ENCODE peak calls at places on chromosomes 12 and 14, in seven cellular contexts. K is GM12878, W is HCT116, H is K562, G is H1, N is HepG2, M is SK-N-SH. L is an unnamed sample. For H3K27me3, the result is how much of the 10 kb centered on the place peaks cover.

GRCh38 chr14:71588028-71588427 is 344.2 kb upstream of the RGS6 start:
- DNase-seq in K (no peak), W (no peak), H (no peak), G (no peak), N (no peak), M (no peak), L (no peak)

GRCh38 chr12:67774983-67775587 is 126.5 kb downstream of the DYRK2 start:
- DNase-seq in K (no peak), W (no peak), H (no peak), G (no peak), N (no peak), M (no peak), L (no peak)

GRCh38 chr14:23831591-23831990 is 122.0 kb upstream of the DHRS4 start:
- DNase-seq in K (no peak), W (no peak), H (no peak), G (no peak), N (no peak), M (no peak), L (no peak)

GRCh38 chr14:36513451-36514277 is 6.4 kb downstream of the NKX2-1 start:
- DNase-seq in K (no peak), W (no peak), H (no peak), G (no peak), N (no peak), M (peak), L (no peak)

GRCh38 chr12:26496170-26496569 is 300.8 kb downstream of the SSPN start:
- DNase-seq in K (no peak), W (no peak), H (no peak), G (no peak), N (no peak), M (no peak), L (no peak)

GRCh38 chr12:96448287-96448686 is 41.1 kb upstream of the CFAP54 start:
- DNase-seq in K (no peak), W (no peak), H (no peak), G (no peak), N (no peak), M (no peak), L (no peak)

GRCh38 chr14:64220466-64220865 is 73.7 kb downstream of the ESR2 start:
- DNase-seq in K (no peak), W (no peak), H (peak), G (no peak), N (no peak), M (no peak), L (no peak)

GRCh38 chr14:63045234-63045611 is at the start of gene KCNH5:
- DNase-seq in K (no peak), W (no peak), H (peak), G (peak), N (no peak), M (peak), L (peak)

DNA sequence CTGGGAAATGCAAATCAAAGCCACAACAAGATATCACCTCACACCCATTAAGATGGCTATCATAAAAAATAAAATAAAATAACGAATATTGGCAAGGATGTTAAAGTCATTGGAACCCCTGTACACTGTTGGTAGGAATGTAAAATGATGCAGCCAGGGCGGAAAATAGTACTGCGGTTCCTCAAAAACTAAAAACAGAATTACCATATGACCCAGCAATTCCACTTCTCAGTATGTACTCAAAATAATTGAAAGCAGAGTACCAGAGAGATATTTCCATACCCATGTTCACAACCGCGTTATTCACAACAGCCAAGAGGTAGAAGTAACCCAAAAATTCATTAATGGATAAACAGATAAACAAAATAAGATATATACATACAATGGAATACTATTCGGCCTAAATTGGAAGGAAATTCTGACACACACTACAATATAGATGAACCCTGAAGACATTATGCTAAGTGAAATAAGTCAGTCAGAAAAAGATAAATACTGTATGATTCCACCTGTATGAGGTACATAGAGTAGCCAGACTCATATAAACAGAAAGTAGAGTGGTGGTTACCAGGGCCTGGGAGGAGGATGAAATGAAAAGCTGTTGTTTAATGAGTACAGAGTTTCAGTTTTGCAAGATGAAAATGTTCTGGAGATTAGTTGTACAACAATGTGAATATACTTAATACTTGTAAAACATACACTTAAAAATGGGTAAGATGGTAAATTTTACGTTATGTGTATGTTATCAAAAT is 84.6 kb downstream of the TXNDC16 start:
- DNase-seq in K (no peak), W (no peak), H (no peak), G (no peak), N (no peak), M (no peak), L (no peak)
- TF ChIP-seq YY1 in K (no peak), W (no peak), H (no peak), G (no peak), N (no peak), M (no peak), L (no peak)

GRCh38 chr12:5023842-5024241 is 19.8 kb upstream of the KCNA5 start:
- DNase-seq in K (no peak), W (no peak), H (no peak), G (no peak), N (no peak), M (no peak), L (no peak)

GRCh38 chr12:5018677-5019076 is 25.0 kb upstream of the KCNA5 start:
- DNase-seq in K (no peak), W (no peak), H (no peak), G (no peak), N (no peak), M (no peak), L (no peak)

GRCh38 chr12:5017638-5018348 is 25.9 kb upstream of the KCNA5 start:
- DNase-seq in K (no peak), W (no peak), H (peak), G (no peak), N (no peak), M (no peak), L (no peak)

GRCh38 chr12:5022465-5023061 is 21.1 kb upstream of the KCNA5 start:
- DNase-seq in K (no peak), W (peak), H (peak), G (peak), N (peak), M (peak), L (peak)

GRCh38 chr12:5022030-5022429 is 21.6 kb upstream of the KCNA5 start:
- DNase-seq in K (no peak), W (no peak), H (no peak), G (no peak), N (no peak), M (no peak), L (no peak)
- H3K27me3 ChIP-seq in K (under half), W (under half), H (under half), G (under half), N (under half), M (half or more), L (under half)

GRCh38 chr12:46804054-46804453 is 21.7 kb downstream of the SLC38A4 start:
- DNase-seq in K (no peak), W (no peak), H (no peak), G (no peak), N (no peak), M (no peak), L (no peak)
- TF ChIP-seq YY1 in K (no peak), W (no peak), H (no peak), G (no peak), N (no peak), M (no peak), L (no peak)

GRCh38 chr14:46008348-46008747 is 643.2 kb downstream of the RPL10L start:
- DNase-seq in K (no peak), W (no peak), H (no peak), G (no peak), N (no peak), M (no peak), L (no peak)
- H3K27me3 ChIP-seq in K (under half), W (under half), H (under half), G (under half), N (under half), M (under half), L (under half)

DNA sequence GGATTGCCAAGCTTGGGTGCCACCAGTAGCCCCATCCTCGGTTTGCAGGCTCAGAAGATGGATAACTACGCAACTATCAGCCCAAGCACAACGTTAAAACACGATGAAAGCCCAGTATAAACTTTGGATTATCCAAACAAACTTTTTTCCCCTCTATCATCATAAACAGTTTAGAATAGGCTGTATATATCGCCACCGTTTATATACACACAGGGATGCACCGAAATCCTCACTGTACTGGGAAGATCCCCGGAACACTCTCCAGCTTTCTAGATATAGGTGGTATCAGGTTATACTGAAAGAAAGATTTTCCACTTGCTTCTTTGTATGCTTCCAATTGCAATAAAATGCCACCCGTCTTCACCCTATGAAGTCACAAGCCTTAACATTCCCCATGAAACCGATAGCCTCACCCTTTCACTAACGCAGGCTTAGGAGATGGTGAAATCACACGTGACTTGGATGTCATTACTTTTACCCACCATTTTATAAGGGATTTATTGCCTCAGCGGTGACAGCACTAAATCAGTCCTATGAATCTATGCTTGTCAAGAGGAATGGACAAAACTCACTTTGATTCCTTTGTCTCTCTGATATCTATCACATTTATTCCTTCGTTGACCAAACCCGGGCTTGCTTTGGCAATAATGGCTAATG is 207.6 kb upstream of the FOXN3 start:
- DNase-seq in K (no peak), W (no peak), H (no peak), G (no peak), N (no peak), M (no peak), L (no peak)
- TF ChIP-seq YY1 in K (no peak), W (no peak), H (no peak), G (no peak), N (no peak), M (no peak), L (no peak)

GRCh38 chr12:80716711-80717469 is at the start of gene MYF5:
- DNase-seq in K (no peak), W (no peak), H (no peak), G (no peak), N (no peak), M (no peak), L (no peak)
- H3K27me3 ChIP-seq in K (under half), W (under half), H (under half), G (under half), N (under half), M (half or more), L (under half)

GRCh38 chr12:43736921-43737440 is 21.6 kb downstream of the PUS7L start:
- DNase-seq in K (no peak), W (no peak), H (no peak), G (no peak), N (no peak), M (no peak), L (no peak)

GRCh38 chr12:43737646-43738045 is 20.9 kb downstream of the PUS7L start:
- DNase-seq in K (no peak), W (no peak), H (no peak), G (no peak), N (no peak), M (no peak), L (no peak)

GRCh38 chr12:43740511-43741100 is 18.0 kb downstream of the PUS7L start:
- DNase-seq in K (no peak), W (no peak), H (no peak), G (no peak), N (no peak), M (no peak), L (no peak)

GRCh38 chr12:43744826-43745225 is 13.8 kb downstream of the PUS7L start:
- DNase-seq in K (no peak), W (no peak), H (no peak), G (no peak), N (no peak), M (no peak), L (no peak)

DNA sequence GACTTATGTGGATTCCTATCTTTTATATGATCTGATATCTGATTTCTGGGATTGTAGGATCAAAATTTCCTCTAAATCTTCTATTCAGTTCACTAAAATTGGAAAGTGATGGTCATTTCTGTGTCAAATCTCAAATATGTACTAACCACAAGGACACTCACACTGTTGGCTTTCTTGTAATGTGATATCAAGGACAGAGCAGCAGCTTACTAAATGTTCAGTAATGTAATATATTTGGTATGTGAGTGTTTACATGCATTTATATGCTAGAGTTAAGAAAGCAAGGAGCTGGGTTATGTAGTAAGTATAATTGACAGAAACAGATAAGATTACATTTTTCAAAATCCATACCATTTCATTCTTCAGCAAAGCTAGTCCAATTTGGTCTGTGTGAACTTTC is 16.5 kb downstream of the PUS7L start:
- DNase-seq in K (no peak), W (no peak), H (no peak), G (no peak), N (no peak), M (no peak), L (no peak)
- TF ChIP-seq YY1 in K (no peak), W (no peak), H (no peak), G (no peak), N (no peak), M (no peak), L (no peak)

GRCh38 chr12:52372216-52373154 is 5.2 kb upstream of the KRT85 start:
- DNase-seq in K (no peak), W (peak), H (peak), G (peak), N (peak), M (peak), L (peak)
- H3K27me3 ChIP-seq in K (under half), W (under half), H (under half), G (under half), N (under half), M (under half), L (under half)

GRCh38 chr14:80628547-80628946 is 313.0 kb downstream of the CEP128 start:
- DNase-seq in K (no peak), W (no peak), H (no peak), G (no peak), N (peak), M (no peak), L (no peak)
- TF ChIP-seq YY1 in K (no peak), W (no peak), H (no peak), G (no peak), N (no peak), M (no peak), L (no peak)

L was measured in NT2/D1.